ENCODE peak calls at places on chromosomes 6 and 20, in seven cellular contexts. S is islet precursor cell; M is pancreas; A is T-helper 2 cell; U is CD4-positive, alpha-beta T cell; E is heart right ventricle; P is myocyte. Z is an unnamed sample.

GRCh38 chr6:52514514-52514913 is 62.3 kb downstream of the TRAM2 start:
- DNase-seq in S (no peak), M (no peak), A (no peak), U (no peak), E (peak; percentile 50), P (peak; percentile 66), Z (no peak)

GRCh38 chr6:132673376-132674094 is 14.6 kb upstream of the TAAR1 start:
- DNase-seq in S (no peak), M (no peak), A (no peak), U (no peak), E (no peak), P (peak; percentile 61), Z (no peak)

GRCh38 chr6:118908441-118908840 is 14.5 kb downstream of the ASF1A start:
- DNase-seq in S (no peak), M (no peak), A (no peak), U (no peak), E (no peak), P (no peak), Z (no peak)

GRCh38 chr20:55172310-55173002 is 697.1 kb downstream of the DOK5 start:
- DNase-seq in S (no peak), M (no peak), A (no peak), U (no peak), E (no peak), P (no peak), Z (no peak)

GRCh38 chr20:49433387-49433786 is 49.1 kb downstream of the KCNB1 start:
- DNase-seq in S (no peak), M (no peak), A (no peak), U (no peak), E (no peak), P (no peak), Z (no peak)

GRCh38 chr6:93678841-93679454 is 259.6 kb upstream of the EPHA7 start:
- DNase-seq in S (no peak), M (no peak), A (no peak), U (no peak), E (no peak), P (peak; percentile 39), Z (peak; percentile 5)

GRCh38 chr6:130679684-130680083 is 147.5 kb upstream of the SMLR1 start:
- DNase-seq in S (no peak), M (no peak), A (no peak), U (no peak), E (no peak), P (no peak), Z (no peak)

GRCh38 chr20:37359836-37360235 is 13.9 kb downstream of the SRC start:
- DNase-seq in S (no peak), M (no peak), A (no peak), U (no peak), E (no peak), P (peak; percentile 83), Z (no peak)

GRCh38 chr20:43244647-43245046 is 54.9 kb upstream of the PTPRT start:
- DNase-seq in S (no peak), M (no peak), A (no peak), U (no peak), E (no peak), P (no peak), Z (peak; percentile 7)

GRCh38 chr6:163416640-163417253 is 2.2 kb downstream of the QKI start:
- DNase-seq in S (no peak), M (peak; percentile 61), A (peak; percentile 12), U (no peak), E (no peak), P (peak; percentile 89), Z (peak; percentile 43)

GRCh38 chr20:53800883-53801604 is 207.4 kb upstream of the ZNF217 start:
- DNase-seq in S (peak; percentile 76), M (no peak), A (no peak), U (no peak), E (no peak), P (no peak), Z (no peak)